ENCODE peak calls at places on chromosomes 6 and 20, in six cellular contexts. I is AG04450, O is WERI-Rb-1, V is right lobe of liver, Z is mucosa of descending colon, H is lower lobe of right lung. E is an unnamed sample.

GRCh38 chr6:13273931-13274706 is 54.2 kb downstream of the TBC1D7 start:
- DNase-seq in O (no peak), H (peak; percentile 86), I (no peak), Z (peak; percentile 69), V (peak; percentile 57), E (no peak)

GRCh38 chr20:7703436-7703835 is 236.8 kb downstream of the HAO1 start:
- DNase-seq in V (no peak), I (no peak), O (no peak), H (no peak), Z (no peak), E (no peak)

GRCh38 chr20:22312744-22313346 is 271.5 kb downstream of the FOXA2 start:
- DNase-seq in Z (no peak), V (no peak), H (no peak), I (peak; percentile 4), O (no peak), E (peak; percentile 6)

GRCh38 chr6:118356054-118356453 is 192.0 kb upstream of the PLN start:
- DNase-seq in I (peak; percentile 15), V (no peak), Z (no peak), O (no peak), H (no peak), E (no peak)

GRCh38 chr20:62337558-62338293 is 29.4 kb downstream of the LAMA5 start:
- DNase-seq in Z (no peak), H (no peak), I (no peak), O (no peak), V (peak; percentile 14), E (no peak)

GRCh38 chr6:155100087-155100486 is 105.0 kb downstream of the TIAM2 start:
- DNase-seq in I (no peak), Z (no peak), H (no peak), V (peak; percentile 38), O (no peak), E (peak; percentile 86)

GRCh38 chr6:16437984-16438383 is 199.6 kb downstream of the GMPR start:
- DNase-seq in H (no peak), V (no peak), O (no peak), Z (no peak), I (no peak), E (no peak)

GRCh38 chr20:1322511-1323245 is 6.3 kb downstream of the SDCBP2 start:
- DNase-seq in Z (peak; percentile 62), H (no peak), V (no peak), O (no peak), I (peak; percentile 95), E (no peak)

GRCh38 chr6:127547909-127548649 is 28.9 kb upstream of the C6orf58 start:
- DNase-seq in I (no peak), O (no peak), Z (no peak), H (no peak), V (no peak), E (no peak)

GRCh38 chr6:27593200-27593818 is 120.4 kb upstream of the ZNF184 start:
- DNase-seq in H (no peak), O (no peak), V (no peak), Z (no peak), I (no peak), E (no peak)

GRCh38 chr20:12925214-12925755 is 83.5 kb upstream of the SPTLC3 start:
- DNase-seq in V (peak; percentile 34), O (peak; percentile 80), H (no peak), I (peak; percentile 77), Z (no peak), E (peak; percentile 39)

GRCh38 chr6:78465042-78465634 is 402.2 kb upstream of the IRAK1BP1 start:
- DNase-seq in Z (no peak), V (no peak), O (peak; percentile 63), I (no peak), H (no peak), E (no peak)

GRCh38 chr20:38430679-38431325 is 4.3 kb downstream of the SNHG17 start:
- DNase-seq in H (no peak), I (no peak), O (no peak), Z (no peak), V (peak; percentile 43), E (no peak)

GRCh38 chr20:62069741-62070216 is 4.1 kb upstream of the TAF4 start:
- DNase-seq in V (no peak), Z (no peak), H (no peak), I (no peak), O (no peak), E (no peak)

GRCh38 chr6:113813207-113813606 is 43.9 kb upstream of the MARCKS start:
- DNase-seq in Z (no peak), O (no peak), I (no peak), V (no peak), H (no peak), E (no peak)

GRCh38 chr6:82396964-82397761 is 33.5 kb downstream of the TPBG start:
- DNase-seq in I (peak; percentile 90), Z (no peak), V (no peak), H (no peak), O (no peak), E (no peak)

GRCh38 chr20:9025643-9026042 is 43.2 kb upstream of the PLCB4 start:
- DNase-seq in I (no peak), Z (no peak), O (no peak), V (no peak), H (no peak), E (no peak)

GRCh38 chr20:61803416-61803902 is 262.2 kb downstream of the TAF4 start:
- DNase-seq in O (no peak), H (peak; percentile 11), I (no peak), V (no peak), Z (peak; percentile 17), E (no peak)

GRCh38 chr6:76247527-76247926 is 175.1 kb upstream of the IMPG1 start:
- DNase-seq in Z (no peak), I (no peak), O (no peak), V (no peak), H (no peak), E (no peak)

GRCh38 chr6:148723484-148723883 is 23.3 kb upstream of the UST start:
- DNase-seq in O (no peak), H (no peak), I (peak; percentile 88), Z (no peak), V (no peak), E (no peak)

GRCh38 chr6:21264288-21264818 is 329.2 kb upstream of the SOX4 start:
- DNase-seq in V (no peak), Z (no peak), O (no peak), I (no peak), H (no peak), E (no peak)

GRCh38 chr20:63453029-63453523 is 19.4 kb downstream of the KCNQ2 start:
- DNase-seq in I (no peak), V (no peak), O (no peak), Z (no peak), H (no peak), E (no peak)

GRCh38 chr20:17662333-17663039 is 19.6 kb downstream of the RRBP1 start:
- DNase-seq in Z (no peak), O (no peak), H (no peak), V (no peak), I (no peak), E (peak; percentile 52)

GRCh38 chr6:106381871-106382270 is 21.4 kb downstream of the CRYBG1 start:
- DNase-seq in H (no peak), V (no peak), I (no peak), O (peak; percentile 11), Z (no peak), E (no peak)

GRCh38 chr6:37994238-37994637 is 174.7 kb downstream of the ZFAND3 start:
- DNase-seq in Z (no peak), O (no peak), I (no peak), H (no peak), V (no peak), E (no peak)

GRCh38 chr6:28269492-28269891 is 2.5 kb downstream of the ZSCAN26 start:
- DNase-seq in O (no peak), I (peak; percentile 38), H (no peak), V (no peak), Z (no peak), E (no peak)

GRCh38 chr6:142913511-142914047 is 31.4 kb downstream of the HIVEP2 start:
- DNase-seq in I (no peak), Z (peak; percentile 58), H (no peak), V (no peak), O (no peak), E (no peak)

GRCh38 chr6:128208851-128209580 is 308.2 kb upstream of the THEMIS start:
- DNase-seq in H (no peak), I (no peak), V (no peak), O (no peak), Z (no peak), E (no peak)

GRCh38 chr6:11428895-11429294 is 108.7 kb upstream of the TMEM170B start:
- DNase-seq in H (no peak), I (peak; percentile 47), O (no peak), Z (no peak), V (no peak), E (no peak)

GRCh38 chr6:112237644-112238043 is 16.7 kb downstream of the LAMA4 start:
- DNase-seq in V (no peak), O (no peak), Z (no peak), H (no peak), I (peak; percentile 85), E (peak; percentile 20)

GRCh38 chr6:169326067-169326799 is 72.6 kb upstream of the THBS2 start:
- DNase-seq in V (no peak), I (no peak), Z (no peak), H (no peak), O (peak; percentile 43), E (no peak)

GRCh38 chr6:144197919-144198318 is 47.6 kb downstream of the STX11 start:
- DNase-seq in H (no peak), I (no peak), O (no peak), V (no peak), Z (no peak), E (no peak)

DNA sequence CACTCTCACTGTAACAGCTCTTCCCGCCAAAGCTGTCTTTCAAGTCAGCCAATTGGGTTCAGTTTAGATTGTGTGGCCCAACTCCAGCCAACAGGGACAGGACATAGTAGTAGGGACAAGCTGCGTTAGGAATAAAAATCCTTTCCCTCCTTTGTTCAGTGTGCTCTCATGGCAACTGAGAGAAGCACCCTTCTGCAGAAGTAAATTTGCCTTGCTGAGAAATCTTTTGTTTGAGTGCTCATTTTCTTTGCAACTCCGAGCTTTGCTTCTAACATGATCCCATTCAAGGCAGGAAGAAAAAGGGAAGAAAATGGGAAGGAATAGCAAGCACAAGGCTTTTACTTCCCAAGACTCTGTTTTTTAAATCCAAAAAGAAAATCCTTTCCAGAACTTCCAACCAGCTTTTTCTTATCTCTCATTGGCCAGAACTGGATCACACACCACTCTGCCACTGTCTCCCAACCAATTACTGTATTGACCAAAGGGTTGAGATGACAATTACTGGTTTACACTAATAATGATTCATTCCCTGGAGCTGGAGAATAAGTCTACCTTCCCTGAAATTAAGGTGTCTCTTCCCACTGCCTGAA is 52.7 kb downstream of the STX11 start:
- DNase-seq in H (no peak), I (no peak), Z (no peak), O (no peak), V (no peak), E (no peak)
- H3K9me3 ChIP-seq in H (peaks cover 28% of the 10 kb centered on the region), I (peaks cover 15% of the 10 kb centered on the region), Z (peaks cover 24% of the 10 kb centered on the region), O (peaks cover 11% of the 10 kb centered on the region), V (no peaks in the 10 kb centered on the region), E (no peaks in the 10 kb centered on the region)

GRCh38 chr20:59678951-59679350 is 74.6 kb downstream of the PHACTR3 start:
- DNase-seq in Z (no peak), H (no peak), V (no peak), O (no peak), I (no peak), E (no peak)
- H3K9me3 ChIP-seq in Z (no peaks in the 10 kb centered on the region), H (no peaks in the 10 kb centered on the region), V (no peaks in the 10 kb centered on the region), O (no peaks in the 10 kb centered on the region), I (peaks cover 17% of the 10 kb centered on the region), E (no peaks in the 10 kb centered on the region)

GRCh38 chr6:107928984-107929383 is 29.0 kb downstream of the SEC63 start:
- DNase-seq in V (no peak), H (no peak), O (no peak), I (no peak), Z (no peak), E (no peak)
- H3K9me3 ChIP-seq in V (no peaks in the 10 kb centered on the region), H (no peaks in the 10 kb centered on the region), O (peaks cover 8% of the 10 kb centered on the region), I (no peaks in the 10 kb centered on the region), Z (peaks cover 7% of the 10 kb centered on the region), E (no peaks in the 10 kb centered on the region)

GRCh38 chr6:157241411-157241979 is 81.8 kb downstream of the TMEM242 start:
- DNase-seq in V (no peak), Z (peak; percentile 63), H (no peak), O (no peak), I (no peak), E (no peak)
- H3K9me3 ChIP-seq in V (no peaks in the 10 kb centered on the region), Z (no peaks in the 10 kb centered on the region), H (no peaks in the 10 kb centered on the region), O (peaks cover 7% of the 10 kb centered on the region), I (peaks cover 3% of the 10 kb centered on the region), E (no peaks in the 10 kb centered on the region)